ENCODE peak calls at places on chromosomes 13 and 19, in five cellular contexts. One of them, this sample, is unnamed.

GRCh38 chr19:52786078-52786463 is 520 bp downstream of the ZNF600 start:
- DNase-seq in Peyer's patch: peak; percentile 51
- DNase-seq in kidney: no peak
- DNase-seq in brain microvascular endothelial cell: no peak
- DNase-seq in keratinocyte: no peak
- DNase-seq in this sample: peak; percentile 46

GRCh38 chr13:25501231-25501630 is 129.5 kb downstream of the ATP8A2 start:
- DNase-seq in Peyer's patch: no peak
- DNase-seq in kidney: no peak
- DNase-seq in brain microvascular endothelial cell: no peak
- DNase-seq in keratinocyte: no peak
- DNase-seq in this sample: no peak

GRCh38 chr13:88908896-88909535 is 1237.8 kb downstream of the SLITRK5 start:
- DNase-seq in Peyer's patch: no peak
- DNase-seq in kidney: no peak
- DNase-seq in brain microvascular endothelial cell: no peak
- DNase-seq in keratinocyte: no peak
- DNase-seq in this sample: no peak

GRCh38 chr13:95231393-95231792 is 69.9 kb downstream of the ABCC4 start:
- DNase-seq in Peyer's patch: no peak
- DNase-seq in kidney: no peak
- DNase-seq in brain microvascular endothelial cell: no peak
- DNase-seq in keratinocyte: no peak
- DNase-seq in this sample: no peak

GRCh38 chr19:48835734-48836088 is 580 bp downstream of the HSD17B14 start:
- DNase-seq in Peyer's patch: peak; percentile 99
- DNase-seq in kidney: peak; percentile 93
- DNase-seq in brain microvascular endothelial cell: peak; percentile 80
- DNase-seq in keratinocyte: no peak
- DNase-seq in this sample: peak; percentile 93

GRCh38 chr19:4639531-4640246 is 373 bp downstream of the TNFAIP8L1 start:
- DNase-seq in Peyer's patch: peak; percentile 61
- DNase-seq in kidney: peak; percentile 82
- DNase-seq in brain microvascular endothelial cell: no peak
- DNase-seq in keratinocyte: no peak
- DNase-seq in this sample: no peak

GRCh38 chr13:21060827-21061076 is 634 bp downstream of the LATS2 start:
- DNase-seq in Peyer's patch: peak; percentile 53
- DNase-seq in kidney: no peak
- DNase-seq in brain microvascular endothelial cell: no peak
- DNase-seq in keratinocyte: no peak
- DNase-seq in this sample: no peak

GRCh38 chr13:45367995-45368394 is 27.0 kb upstream of the TPT1 start:
- DNase-seq in Peyer's patch: no peak
- DNase-seq in kidney: no peak
- DNase-seq in brain microvascular endothelial cell: no peak
- DNase-seq in keratinocyte: no peak
- DNase-seq in this sample: no peak

GRCh38 chr19:47005873-47006272 is 13.8 kb upstream of the NPAS1 start:
- DNase-seq in Peyer's patch: no peak
- DNase-seq in kidney: no peak
- DNase-seq in brain microvascular endothelial cell: no peak
- DNase-seq in keratinocyte: no peak
- DNase-seq in this sample: no peak

GRCh38 chr19:5352229-5352763 is 11.7 kb upstream of the PTPRS start:
- DNase-seq in Peyer's patch: no peak
- DNase-seq in kidney: no peak
- DNase-seq in brain microvascular endothelial cell: peak; percentile 24
- DNase-seq in keratinocyte: no peak
- DNase-seq in this sample: no peak

GRCh38 chr19:45428385-45429231 is 4.9 kb upstream of the ERCC1 start:
- DNase-seq in Peyer's patch: no peak
- DNase-seq in kidney: no peak
- DNase-seq in brain microvascular endothelial cell: peak; percentile 39
- DNase-seq in keratinocyte: no peak
- DNase-seq in this sample: peak; percentile 62

GRCh38 chr13:24905242-24905641 is 141.3 kb downstream of the RNF17 start:
- DNase-seq in Peyer's patch: no peak
- DNase-seq in kidney: no peak
- DNase-seq in brain microvascular endothelial cell: no peak
- DNase-seq in keratinocyte: no peak
- DNase-seq in this sample: peak; percentile 14

GRCh38 chr19:44704982-44705381 is 6.0 kb downstream of the CEACAM16 start:
- DNase-seq in Peyer's patch: no peak
- DNase-seq in kidney: no peak
- DNase-seq in brain microvascular endothelial cell: no peak
- DNase-seq in keratinocyte: no peak
- DNase-seq in this sample: no peak

GRCh38 chr13:42215578-42216421 is 56.2 kb upstream of the AKAP11 start:
- DNase-seq in Peyer's patch: peak; percentile 48
- DNase-seq in kidney: no peak
- DNase-seq in brain microvascular endothelial cell: peak; percentile 38
- DNase-seq in keratinocyte: no peak
- DNase-seq in this sample: no peak

GRCh38 chr19:47725759-47726401 is 12.7 kb downstream of the EHD2 start:
- DNase-seq in Peyer's patch: no peak
- DNase-seq in kidney: no peak
- DNase-seq in brain microvascular endothelial cell: no peak
- DNase-seq in keratinocyte: peak; percentile 84
- DNase-seq in this sample: peak; percentile 65

GRCh38 chr13:109155301-109155761 is 525.9 kb downstream of the MYO16 start:
- DNase-seq in Peyer's patch: no peak
- DNase-seq in kidney: no peak
- DNase-seq in brain microvascular endothelial cell: peak; percentile 89
- DNase-seq in keratinocyte: peak; percentile 90
- DNase-seq in this sample: peak; percentile 88

GRCh38 chr13:25819856-25820530 is 231.8 kb downstream of the SHISA2 start:
- DNase-seq in Peyer's patch: no peak
- DNase-seq in kidney: no peak
- DNase-seq in brain microvascular endothelial cell: no peak
- DNase-seq in keratinocyte: no peak
- DNase-seq in this sample: no peak

GRCh38 chr13:39417643-39418042 is 185.3 kb downstream of the LHFPL6 start:
- DNase-seq in Peyer's patch: no peak
- DNase-seq in kidney: no peak
- DNase-seq in brain microvascular endothelial cell: peak; percentile 74
- DNase-seq in keratinocyte: no peak
- DNase-seq in this sample: no peak

GRCh38 chr13:20616059-20616797 is 49.3 kb downstream of the IFT88 start:
- DNase-seq in Peyer's patch: no peak
- DNase-seq in kidney: no peak
- DNase-seq in brain microvascular endothelial cell: peak; percentile 87
- DNase-seq in keratinocyte: no peak
- DNase-seq in this sample: no peak

GRCh38 chr19:4764290-4764660 is 27.3 kb upstream of the FEM1A start:
- DNase-seq in Peyer's patch: no peak
- DNase-seq in kidney: no peak
- DNase-seq in brain microvascular endothelial cell: no peak
- DNase-seq in keratinocyte: no peak
- DNase-seq in this sample: no peak

GRCh38 chr19:647566-648284 is 8.0 kb downstream of the FGF22 start:
- DNase-seq in Peyer's patch: no peak
- DNase-seq in kidney: no peak
- DNase-seq in brain microvascular endothelial cell: no peak
- DNase-seq in keratinocyte: no peak
- DNase-seq in this sample: no peak

GRCh38 chr19:648305-648704 is 8.6 kb downstream of the FGF22 start:
- DNase-seq in Peyer's patch: no peak
- DNase-seq in kidney: no peak
- DNase-seq in brain microvascular endothelial cell: no peak
- DNase-seq in keratinocyte: no peak
- DNase-seq in this sample: no peak

GRCh38 chr19:650121-650520 is 10.4 kb downstream of the FGF22 start:
- DNase-seq in Peyer's patch: no peak
- DNase-seq in kidney: no peak
- DNase-seq in brain microvascular endothelial cell: no peak
- DNase-seq in keratinocyte: no peak
- DNase-seq in this sample: no peak

GRCh38 chr19:646798-647565 is 7.3 kb downstream of the FGF22 start:
- DNase-seq in Peyer's patch: no peak
- DNase-seq in kidney: no peak
- DNase-seq in brain microvascular endothelial cell: no peak
- DNase-seq in keratinocyte: no peak
- DNase-seq in this sample: no peak

DNA sequence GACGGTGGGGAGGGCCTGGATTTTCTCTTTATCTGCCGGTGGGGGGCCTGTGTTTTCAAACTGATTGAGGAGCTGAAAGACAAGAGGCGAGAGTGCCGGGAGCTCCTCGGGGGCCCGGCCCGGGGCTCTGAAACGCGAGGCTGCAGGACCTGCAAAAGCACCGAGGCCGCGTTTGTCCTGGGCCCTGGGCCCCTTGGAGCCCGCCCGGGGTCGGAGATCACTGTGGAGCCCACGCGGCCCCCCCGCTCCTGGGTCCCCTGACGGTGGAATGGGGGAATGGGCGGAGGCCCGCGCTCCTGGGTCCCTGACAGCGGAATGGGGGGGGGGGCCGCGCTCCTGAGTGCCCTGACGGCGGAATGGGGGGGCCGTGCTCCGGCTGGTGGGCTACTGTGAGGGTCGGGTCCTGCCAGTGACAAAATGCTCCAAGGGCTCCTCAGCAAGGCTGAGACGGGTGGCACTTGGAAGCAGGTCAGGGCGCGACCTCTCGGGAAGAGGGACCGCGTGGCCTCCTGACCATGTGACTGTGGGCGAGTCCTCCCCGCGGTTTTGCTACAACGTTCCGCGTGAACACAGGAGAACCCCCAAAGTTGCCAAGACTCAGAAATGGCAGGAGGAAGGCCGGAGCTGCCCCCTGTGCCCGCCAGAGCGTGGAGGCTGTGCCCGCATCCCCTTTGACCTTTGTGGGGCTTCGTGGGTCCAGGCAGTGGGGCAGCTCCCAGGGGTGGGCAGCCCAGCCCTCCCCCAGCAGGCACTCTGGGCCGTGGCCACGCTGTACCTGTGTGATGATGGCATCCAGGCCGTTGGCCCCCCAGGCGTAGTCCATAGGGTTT is 9.4 kb downstream of the FGF22 start:
- DNase-seq in Peyer's patch: no peak
- DNase-seq in kidney: no peak
- DNase-seq in brain microvascular endothelial cell: no peak
- DNase-seq in keratinocyte: no peak
- DNase-seq in this sample: no peak
- H3K36me3 ChIP-seq in Peyer's patch: no peaks in the 10 kb centered on the region
- H3K36me3 ChIP-seq in kidney: no peaks in the 10 kb centered on the region
- H3K36me3 ChIP-seq in brain microvascular endothelial cell: peaks cover 81% of the 10 kb centered on the region
- H3K36me3 ChIP-seq in keratinocyte: peaks cover 30% of the 10 kb centered on the region
- H3K36me3 ChIP-seq in this sample: peaks cover 86% of the 10 kb centered on the region

DNA sequence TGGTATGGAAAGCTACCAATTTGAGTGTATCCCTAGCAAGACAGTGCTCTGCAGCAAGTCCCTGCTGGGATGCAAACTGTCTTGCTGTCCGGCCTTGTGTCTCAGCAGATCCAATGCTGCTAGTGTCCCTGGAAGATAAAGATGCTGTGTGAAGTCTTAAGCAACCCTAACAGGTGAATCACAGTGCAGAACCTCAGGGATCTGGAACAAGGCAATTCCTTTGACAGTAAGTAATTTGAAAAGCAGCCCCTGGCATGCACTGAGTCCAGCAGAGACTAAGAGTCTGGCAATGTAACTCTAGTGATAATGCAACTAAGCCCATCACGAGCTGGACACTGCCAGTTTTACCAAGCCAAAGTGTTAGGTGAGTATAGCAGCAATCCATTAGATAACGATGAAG is 1.7 kb upstream of the UCHL3 start:
- DNase-seq in Peyer's patch: no peak
- DNase-seq in kidney: no peak
- DNase-seq in brain microvascular endothelial cell: no peak
- DNase-seq in keratinocyte: no peak
- DNase-seq in this sample: peak; percentile 39
- H3K27ac ChIP-seq in Peyer's patch: no peak overlapping the region
- H3K27ac ChIP-seq in kidney: no peak overlapping the region
- H3K27ac ChIP-seq in brain microvascular endothelial cell: no peak overlapping the region
- H3K27ac ChIP-seq in keratinocyte: no peak overlapping the region
- H3K27ac ChIP-seq in this sample: no peak overlapping the region

GRCh38 chr13:29594310-29594709 is 1.2 kb downstream of the SLC7A1 start:
- DNase-seq in Peyer's patch: peak; percentile 69
- DNase-seq in kidney: no peak
- DNase-seq in brain microvascular endothelial cell: peak; percentile 84
- DNase-seq in keratinocyte: no peak
- DNase-seq in this sample: peak; percentile 99

GRCh38 chr13:29593605-29594297 is 1.7 kb downstream of the SLC7A1 start:
- DNase-seq in Peyer's patch: no peak
- DNase-seq in kidney: no peak
- DNase-seq in brain microvascular endothelial cell: no peak
- DNase-seq in keratinocyte: no peak
- DNase-seq in this sample: no peak

GRCh38 chr13:29589234-29589633 is 6.3 kb downstream of the SLC7A1 start:
- DNase-seq in Peyer's patch: no peak
- DNase-seq in kidney: no peak
- DNase-seq in brain microvascular endothelial cell: peak; percentile 33
- DNase-seq in keratinocyte: no peak
- DNase-seq in this sample: peak; percentile 78

GRCh38 chr13:29589967-29590366 is 5.5 kb downstream of the SLC7A1 start:
- DNase-seq in Peyer's patch: no peak
- DNase-seq in kidney: no peak
- DNase-seq in brain microvascular endothelial cell: no peak
- DNase-seq in keratinocyte: no peak
- DNase-seq in this sample: peak; percentile 30

GRCh38 chr13:29591310-29591709 is 4.2 kb downstream of the SLC7A1 start:
- DNase-seq in Peyer's patch: no peak
- DNase-seq in kidney: no peak
- DNase-seq in brain microvascular endothelial cell: peak; percentile 78
- DNase-seq in keratinocyte: no peak
- DNase-seq in this sample: no peak
- H3K36me3 ChIP-seq in Peyer's patch: no peaks in the 10 kb centered on the region
- H3K36me3 ChIP-seq in kidney: no peaks in the 10 kb centered on the region
- H3K36me3 ChIP-seq in brain microvascular endothelial cell: peaks cover 11% of the 10 kb centered on the region
- H3K36me3 ChIP-seq in keratinocyte: peaks cover 49% of the 10 kb centered on the region
- H3K36me3 ChIP-seq in this sample: peaks cover 4% of the 10 kb centered on the region

GRCh38 chr19:18648971-18649310 is 12.1 kb downstream of the KLHL26 start:
- DNase-seq in Peyer's patch: no peak
- DNase-seq in kidney: peak; percentile 81
- DNase-seq in brain microvascular endothelial cell: peak; percentile 48
- DNase-seq in keratinocyte: no peak
- DNase-seq in this sample: peak; percentile 58

GRCh38 chr19:18651300-18651699 is 14.5 kb downstream of the KLHL26 start:
- DNase-seq in Peyer's patch: no peak
- DNase-seq in kidney: no peak
- DNase-seq in brain microvascular endothelial cell: no peak
- DNase-seq in keratinocyte: no peak
- DNase-seq in this sample: no peak

GRCh38 chr19:18650468-18651001 is 13.7 kb downstream of the KLHL26 start:
- DNase-seq in Peyer's patch: peak; percentile 75
- DNase-seq in kidney: peak; percentile 95
- DNase-seq in brain microvascular endothelial cell: peak; percentile 85
- DNase-seq in keratinocyte: no peak
- DNase-seq in this sample: no peak

GRCh38 chr19:18649371-18650047 is 12.7 kb downstream of the KLHL26 start:
- DNase-seq in Peyer's patch: peak; percentile 69
- DNase-seq in kidney: peak; percentile 91
- DNase-seq in brain microvascular endothelial cell: peak; percentile 51
- DNase-seq in keratinocyte: no peak
- DNase-seq in this sample: no peak

DNA sequence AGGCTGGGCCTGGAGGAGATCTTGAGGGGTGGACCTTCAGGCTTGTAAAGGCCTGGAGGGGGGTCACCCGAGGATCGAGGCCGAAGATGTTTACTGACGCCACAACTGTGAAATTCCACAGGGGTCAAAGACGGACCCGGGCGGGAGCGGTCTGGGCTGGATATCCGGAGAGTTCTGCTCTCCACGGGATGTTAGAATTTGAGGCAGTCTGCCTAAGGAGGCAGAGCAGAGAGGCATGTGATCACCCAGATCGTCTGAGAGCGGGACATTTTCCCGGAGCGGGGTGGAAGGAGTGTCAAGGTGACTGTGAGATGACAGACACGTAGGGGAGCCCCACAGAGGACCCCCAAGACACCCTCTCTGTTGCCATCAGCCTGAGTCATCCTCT is 13.2 kb downstream of the KLHL26 start:
- DNase-seq in Peyer's patch: no peak
- DNase-seq in kidney: peak; percentile 90
- DNase-seq in brain microvascular endothelial cell: peak; percentile 59
- DNase-seq in keratinocyte: no peak
- DNase-seq in this sample: no peak
- H3K27ac ChIP-seq in Peyer's patch: peak overlapping the region; percentile 55
- H3K27ac ChIP-seq in kidney: peak overlapping the region; percentile 86
- H3K27ac ChIP-seq in brain microvascular endothelial cell: peak overlapping the region; percentile 90
- H3K27ac ChIP-seq in keratinocyte: no peak overlapping the region
- H3K27ac ChIP-seq in this sample: no peak overlapping the region